ENCODE peak calls at places on chromosome 6, in ten cellular contexts. One of them, this sample, is unnamed.
A peak's percentile ranks its signal among the peaks of the same experiment; 100 is the strongest.

GRCh38 chr6:149473080-149474052 is 11.4 kb downstream of the ZC3H12D start:
- DNase-seq in activated CD4-positive, alpha-beta T cell treated with anti-CD3 and anti-CD28 coated beads for 1 hour: no peak
- DNase-seq in LoVo: peak; percentile 86
- DNase-seq in activated T-cell treated with anti-CD3 and anti-CD28 coated beads, Interleukin-2, amount 50 U/mL, for 4 hours: no peak
- DNase-seq in naive thymus-derived CD8-positive, alpha-beta T cell: no peak
- DNase-seq in RWPE1: no peak
- DNase-seq in GM13977: no peak
- DNase-seq in anterior cingulate cortex: no peak
- DNase-seq in colonic mucosa: peak; percentile 92
- DNase-seq in OCI-LY7: peak; percentile 61
- DNase-seq in this sample: no peak

GRCh38 chr6:29797120-29797519 is 30.5 kb upstream of the HLA-G start:
- DNase-seq in activated CD4-positive, alpha-beta T cell treated with anti-CD3 and anti-CD28 coated beads for 1 hour: no peak
- DNase-seq in LoVo: no peak
- DNase-seq in activated T-cell treated with anti-CD3 and anti-CD28 coated beads, Interleukin-2, amount 50 U/mL, for 4 hours: no peak
- DNase-seq in naive thymus-derived CD8-positive, alpha-beta T cell: no peak
- DNase-seq in RWPE1: peak; percentile 46
- DNase-seq in GM13977: no peak
- DNase-seq in anterior cingulate cortex: no peak
- DNase-seq in colonic mucosa: no peak
- DNase-seq in OCI-LY7: no peak
- DNase-seq in this sample: no peak

GRCh38 chr6:1266686-1267056 is 45.2 kb upstream of the FOXQ1 start:
- DNase-seq in activated CD4-positive, alpha-beta T cell treated with anti-CD3 and anti-CD28 coated beads for 1 hour: no peak
- DNase-seq in LoVo: no peak
- DNase-seq in activated T-cell treated with anti-CD3 and anti-CD28 coated beads, Interleukin-2, amount 50 U/mL, for 4 hours: no peak
- DNase-seq in naive thymus-derived CD8-positive, alpha-beta T cell: no peak
- DNase-seq in RWPE1: no peak
- DNase-seq in GM13977: no peak
- DNase-seq in anterior cingulate cortex: no peak
- DNase-seq in colonic mucosa: no peak
- DNase-seq in OCI-LY7: no peak
- DNase-seq in this sample: no peak

GRCh38 chr6:45966797-45967196 is 48.9 kb downstream of the CLIC5 start:
- DNase-seq in activated CD4-positive, alpha-beta T cell treated with anti-CD3 and anti-CD28 coated beads for 1 hour: no peak
- DNase-seq in LoVo: no peak
- DNase-seq in activated T-cell treated with anti-CD3 and anti-CD28 coated beads, Interleukin-2, amount 50 U/mL, for 4 hours: no peak
- DNase-seq in naive thymus-derived CD8-positive, alpha-beta T cell: no peak
- DNase-seq in RWPE1: no peak
- DNase-seq in GM13977: no peak
- DNase-seq in anterior cingulate cortex: no peak
- DNase-seq in colonic mucosa: no peak
- DNase-seq in OCI-LY7: no peak
- DNase-seq in this sample: no peak

GRCh38 chr6:144534123-144534676 is 249.1 kb downstream of the UTRN start:
- DNase-seq in activated CD4-positive, alpha-beta T cell treated with anti-CD3 and anti-CD28 coated beads for 1 hour: no peak
- DNase-seq in LoVo: no peak
- DNase-seq in activated T-cell treated with anti-CD3 and anti-CD28 coated beads, Interleukin-2, amount 50 U/mL, for 4 hours: no peak
- DNase-seq in naive thymus-derived CD8-positive, alpha-beta T cell: no peak
- DNase-seq in RWPE1: no peak
- DNase-seq in GM13977: no peak
- DNase-seq in anterior cingulate cortex: no peak
- DNase-seq in colonic mucosa: no peak
- DNase-seq in OCI-LY7: no peak
- DNase-seq in this sample: no peak

GRCh38 chr6:152904678-152905077 is 78.2 kb downstream of the FBXO5 start:
- DNase-seq in activated CD4-positive, alpha-beta T cell treated with anti-CD3 and anti-CD28 coated beads for 1 hour: no peak
- DNase-seq in LoVo: no peak
- DNase-seq in activated T-cell treated with anti-CD3 and anti-CD28 coated beads, Interleukin-2, amount 50 U/mL, for 4 hours: no peak
- DNase-seq in naive thymus-derived CD8-positive, alpha-beta T cell: no peak
- DNase-seq in RWPE1: no peak
- DNase-seq in GM13977: no peak
- DNase-seq in anterior cingulate cortex: no peak
- DNase-seq in colonic mucosa: no peak
- DNase-seq in OCI-LY7: no peak
- DNase-seq in this sample: no peak

GRCh38 chr6:3697609-3698008 is 53.9 kb downstream of the PXDC1 start:
- DNase-seq in activated CD4-positive, alpha-beta T cell treated with anti-CD3 and anti-CD28 coated beads for 1 hour: no peak
- DNase-seq in LoVo: no peak
- DNase-seq in activated T-cell treated with anti-CD3 and anti-CD28 coated beads, Interleukin-2, amount 50 U/mL, for 4 hours: no peak
- DNase-seq in naive thymus-derived CD8-positive, alpha-beta T cell: no peak
- DNase-seq in RWPE1: peak; percentile 34
- DNase-seq in GM13977: no peak
- DNase-seq in anterior cingulate cortex: no peak
- DNase-seq in colonic mucosa: no peak
- DNase-seq in OCI-LY7: no peak
- DNase-seq in this sample: no peak

GRCh38 chr6:33438978-33439594 is 15.3 kb upstream of the ZBTB9 start:
- DNase-seq in activated CD4-positive, alpha-beta T cell treated with anti-CD3 and anti-CD28 coated beads for 1 hour: no peak
- DNase-seq in LoVo: no peak
- DNase-seq in activated T-cell treated with anti-CD3 and anti-CD28 coated beads, Interleukin-2, amount 50 U/mL, for 4 hours: no peak
- DNase-seq in naive thymus-derived CD8-positive, alpha-beta T cell: no peak
- DNase-seq in RWPE1: no peak
- DNase-seq in GM13977: no peak
- DNase-seq in anterior cingulate cortex: no peak
- DNase-seq in colonic mucosa: no peak
- DNase-seq in OCI-LY7: no peak
- DNase-seq in this sample: no peak

GRCh38 chr6:141829566-141829965 is 303.2 kb upstream of the GJE1 start:
- DNase-seq in activated CD4-positive, alpha-beta T cell treated with anti-CD3 and anti-CD28 coated beads for 1 hour: no peak
- DNase-seq in LoVo: no peak
- DNase-seq in activated T-cell treated with anti-CD3 and anti-CD28 coated beads, Interleukin-2, amount 50 U/mL, for 4 hours: no peak
- DNase-seq in naive thymus-derived CD8-positive, alpha-beta T cell: no peak
- DNase-seq in RWPE1: no peak
- DNase-seq in GM13977: no peak
- DNase-seq in anterior cingulate cortex: no peak
- DNase-seq in colonic mucosa: no peak
- DNase-seq in OCI-LY7: no peak
- DNase-seq in this sample: no peak

GRCh38 chr6:4459032-4459431 is 317.2 kb upstream of the CDYL start:
- DNase-seq in activated CD4-positive, alpha-beta T cell treated with anti-CD3 and anti-CD28 coated beads for 1 hour: no peak
- DNase-seq in LoVo: no peak
- DNase-seq in activated T-cell treated with anti-CD3 and anti-CD28 coated beads, Interleukin-2, amount 50 U/mL, for 4 hours: no peak
- DNase-seq in naive thymus-derived CD8-positive, alpha-beta T cell: no peak
- DNase-seq in RWPE1: peak; percentile 89
- DNase-seq in GM13977: no peak
- DNase-seq in anterior cingulate cortex: no peak
- DNase-seq in colonic mucosa: no peak
- DNase-seq in OCI-LY7: no peak
- DNase-seq in this sample: peak; percentile 56

GRCh38 chr6:151230277-151230577 is 9.5 kb upstream of the AKAP12 start:
- DNase-seq in activated CD4-positive, alpha-beta T cell treated with anti-CD3 and anti-CD28 coated beads for 1 hour: no peak
- DNase-seq in LoVo: no peak
- DNase-seq in activated T-cell treated with anti-CD3 and anti-CD28 coated beads, Interleukin-2, amount 50 U/mL, for 4 hours: no peak
- DNase-seq in naive thymus-derived CD8-positive, alpha-beta T cell: no peak
- DNase-seq in RWPE1: no peak
- DNase-seq in GM13977: no peak
- DNase-seq in anterior cingulate cortex: no peak
- DNase-seq in colonic mucosa: no peak
- DNase-seq in OCI-LY7: no peak
- DNase-seq in this sample: no peak

GRCh38 chr6:113147544-113147943 is 709.6 kb upstream of the MARCKS start:
- DNase-seq in activated CD4-positive, alpha-beta T cell treated with anti-CD3 and anti-CD28 coated beads for 1 hour: no peak
- DNase-seq in LoVo: no peak
- DNase-seq in activated T-cell treated with anti-CD3 and anti-CD28 coated beads, Interleukin-2, amount 50 U/mL, for 4 hours: no peak
- DNase-seq in naive thymus-derived CD8-positive, alpha-beta T cell: no peak
- DNase-seq in RWPE1: no peak
- DNase-seq in GM13977: no peak
- DNase-seq in anterior cingulate cortex: no peak
- DNase-seq in colonic mucosa: no peak
- DNase-seq in OCI-LY7: no peak
- DNase-seq in this sample: no peak

GRCh38 chr6:118668761-118669411 is 17.5 kb upstream of the CEP85L start:
- DNase-seq in activated CD4-positive, alpha-beta T cell treated with anti-CD3 and anti-CD28 coated beads for 1 hour: no peak
- DNase-seq in LoVo: no peak
- DNase-seq in activated T-cell treated with anti-CD3 and anti-CD28 coated beads, Interleukin-2, amount 50 U/mL, for 4 hours: no peak
- DNase-seq in naive thymus-derived CD8-positive, alpha-beta T cell: no peak
- DNase-seq in RWPE1: no peak
- DNase-seq in GM13977: no peak
- DNase-seq in anterior cingulate cortex: no peak
- DNase-seq in colonic mucosa: no peak
- DNase-seq in OCI-LY7: no peak
- DNase-seq in this sample: peak; percentile 41

GRCh38 chr6:16206595-16207037 is 31.8 kb upstream of the GMPR start:
- DNase-seq in activated CD4-positive, alpha-beta T cell treated with anti-CD3 and anti-CD28 coated beads for 1 hour: no peak
- DNase-seq in LoVo: peak; percentile 68
- DNase-seq in activated T-cell treated with anti-CD3 and anti-CD28 coated beads, Interleukin-2, amount 50 U/mL, for 4 hours: peak; percentile 23
- DNase-seq in naive thymus-derived CD8-positive, alpha-beta T cell: peak; percentile 13
- DNase-seq in RWPE1: peak; percentile 67
- DNase-seq in GM13977: peak; percentile 69
- DNase-seq in anterior cingulate cortex: peak; percentile 49
- DNase-seq in colonic mucosa: peak; percentile 66
- DNase-seq in OCI-LY7: peak; percentile 75
- DNase-seq in this sample: peak; percentile 81

GRCh38 chr6:144140859-144141258 is 9.5 kb upstream of the STX11 start:
- DNase-seq in activated CD4-positive, alpha-beta T cell treated with anti-CD3 and anti-CD28 coated beads for 1 hour: no peak
- DNase-seq in LoVo: no peak
- DNase-seq in activated T-cell treated with anti-CD3 and anti-CD28 coated beads, Interleukin-2, amount 50 U/mL, for 4 hours: no peak
- DNase-seq in naive thymus-derived CD8-positive, alpha-beta T cell: no peak
- DNase-seq in RWPE1: no peak
- DNase-seq in GM13977: peak; percentile 56
- DNase-seq in anterior cingulate cortex: no peak
- DNase-seq in colonic mucosa: no peak
- DNase-seq in OCI-LY7: no peak
- DNase-seq in this sample: no peak

GRCh38 chr6:139262519-139263300 is 29.1 kb downstream of the TXLNB start:
- DNase-seq in activated CD4-positive, alpha-beta T cell treated with anti-CD3 and anti-CD28 coated beads for 1 hour: no peak
- DNase-seq in LoVo: no peak
- DNase-seq in activated T-cell treated with anti-CD3 and anti-CD28 coated beads, Interleukin-2, amount 50 U/mL, for 4 hours: no peak
- DNase-seq in naive thymus-derived CD8-positive, alpha-beta T cell: no peak
- DNase-seq in RWPE1: no peak
- DNase-seq in GM13977: peak; percentile 65
- DNase-seq in anterior cingulate cortex: no peak
- DNase-seq in colonic mucosa: no peak
- DNase-seq in OCI-LY7: peak; percentile 78
- DNase-seq in this sample: no peak

GRCh38 chr6:97059473-97059872 is 134.9 kb downstream of the KLHL32 start:
- DNase-seq in activated CD4-positive, alpha-beta T cell treated with anti-CD3 and anti-CD28 coated beads for 1 hour: no peak
- DNase-seq in LoVo: peak; percentile 49
- DNase-seq in activated T-cell treated with anti-CD3 and anti-CD28 coated beads, Interleukin-2, amount 50 U/mL, for 4 hours: no peak
- DNase-seq in naive thymus-derived CD8-positive, alpha-beta T cell: no peak
- DNase-seq in RWPE1: peak; percentile 34
- DNase-seq in GM13977: peak; percentile 68
- DNase-seq in anterior cingulate cortex: no peak
- DNase-seq in colonic mucosa: no peak
- DNase-seq in OCI-LY7: peak; percentile 62
- DNase-seq in this sample: peak; percentile 29

GRCh38 chr6:55704421-55704820 is 125.4 kb upstream of the HMGCLL1 start:
- DNase-seq in activated CD4-positive, alpha-beta T cell treated with anti-CD3 and anti-CD28 coated beads for 1 hour: no peak
- DNase-seq in LoVo: no peak
- DNase-seq in activated T-cell treated with anti-CD3 and anti-CD28 coated beads, Interleukin-2, amount 50 U/mL, for 4 hours: no peak
- DNase-seq in naive thymus-derived CD8-positive, alpha-beta T cell: no peak
- DNase-seq in RWPE1: peak; percentile 7
- DNase-seq in GM13977: no peak
- DNase-seq in anterior cingulate cortex: no peak
- DNase-seq in colonic mucosa: no peak
- DNase-seq in OCI-LY7: no peak
- DNase-seq in this sample: no peak

GRCh38 chr6:103273048-103273447 is 1586.7 kb downstream of the HACE1 start:
- DNase-seq in activated CD4-positive, alpha-beta T cell treated with anti-CD3 and anti-CD28 coated beads for 1 hour: no peak
- DNase-seq in LoVo: peak; percentile 15
- DNase-seq in activated T-cell treated with anti-CD3 and anti-CD28 coated beads, Interleukin-2, amount 50 U/mL, for 4 hours: no peak
- DNase-seq in naive thymus-derived CD8-positive, alpha-beta T cell: no peak
- DNase-seq in RWPE1: no peak
- DNase-seq in GM13977: peak; percentile 5
- DNase-seq in anterior cingulate cortex: no peak
- DNase-seq in colonic mucosa: no peak
- DNase-seq in OCI-LY7: peak; percentile 17
- DNase-seq in this sample: peak; percentile 7

GRCh38 chr6:42339991-42340401 is 111.7 kb downstream of the TRERF1 start:
- DNase-seq in activated CD4-positive, alpha-beta T cell treated with anti-CD3 and anti-CD28 coated beads for 1 hour: no peak
- DNase-seq in LoVo: no peak
- DNase-seq in activated T-cell treated with anti-CD3 and anti-CD28 coated beads, Interleukin-2, amount 50 U/mL, for 4 hours: no peak
- DNase-seq in naive thymus-derived CD8-positive, alpha-beta T cell: no peak
- DNase-seq in RWPE1: peak; percentile 76
- DNase-seq in GM13977: peak; percentile 73
- DNase-seq in anterior cingulate cortex: no peak
- DNase-seq in colonic mucosa: no peak
- DNase-seq in OCI-LY7: no peak
- DNase-seq in this sample: no peak

GRCh38 chr6:90131091-90131490 is 165.6 kb downstream of the BACH2 start:
- DNase-seq in activated CD4-positive, alpha-beta T cell treated with anti-CD3 and anti-CD28 coated beads for 1 hour: no peak
- DNase-seq in LoVo: no peak
- DNase-seq in activated T-cell treated with anti-CD3 and anti-CD28 coated beads, Interleukin-2, amount 50 U/mL, for 4 hours: no peak
- DNase-seq in naive thymus-derived CD8-positive, alpha-beta T cell: no peak
- DNase-seq in RWPE1: no peak
- DNase-seq in GM13977: no peak
- DNase-seq in anterior cingulate cortex: no peak
- DNase-seq in colonic mucosa: no peak
- DNase-seq in OCI-LY7: no peak
- DNase-seq in this sample: no peak

GRCh38 chr6:166293731-166294584 is 14.2 kb downstream of the PRR18 start:
- DNase-seq in activated CD4-positive, alpha-beta T cell treated with anti-CD3 and anti-CD28 coated beads for 1 hour: no peak
- DNase-seq in LoVo: no peak
- DNase-seq in activated T-cell treated with anti-CD3 and anti-CD28 coated beads, Interleukin-2, amount 50 U/mL, for 4 hours: no peak
- DNase-seq in naive thymus-derived CD8-positive, alpha-beta T cell: no peak
- DNase-seq in RWPE1: no peak
- DNase-seq in GM13977: no peak
- DNase-seq in anterior cingulate cortex: no peak
- DNase-seq in colonic mucosa: no peak
- DNase-seq in OCI-LY7: no peak
- DNase-seq in this sample: no peak

GRCh38 chr6:52502306-52503029 is 74.4 kb downstream of the TRAM2 start:
- DNase-seq in activated CD4-positive, alpha-beta T cell treated with anti-CD3 and anti-CD28 coated beads for 1 hour: no peak
- DNase-seq in LoVo: no peak
- DNase-seq in activated T-cell treated with anti-CD3 and anti-CD28 coated beads, Interleukin-2, amount 50 U/mL, for 4 hours: no peak
- DNase-seq in naive thymus-derived CD8-positive, alpha-beta T cell: no peak
- DNase-seq in RWPE1: no peak
- DNase-seq in GM13977: no peak
- DNase-seq in anterior cingulate cortex: no peak
- DNase-seq in colonic mucosa: no peak
- DNase-seq in OCI-LY7: no peak
- DNase-seq in this sample: no peak

GRCh38 chr6:53484409-53485280 is 60.3 kb downstream of the GCLC start:
- DNase-seq in activated CD4-positive, alpha-beta T cell treated with anti-CD3 and anti-CD28 coated beads for 1 hour: peak; percentile 34
- DNase-seq in LoVo: peak; percentile 71
- DNase-seq in activated T-cell treated with anti-CD3 and anti-CD28 coated beads, Interleukin-2, amount 50 U/mL, for 4 hours: peak; percentile 71
- DNase-seq in naive thymus-derived CD8-positive, alpha-beta T cell: peak; percentile 29
- DNase-seq in RWPE1: peak; percentile 30
- DNase-seq in GM13977: peak; percentile 15
- DNase-seq in anterior cingulate cortex: peak; percentile 13
- DNase-seq in colonic mucosa: peak; percentile 83
- DNase-seq in OCI-LY7: peak; percentile 79
- DNase-seq in this sample: peak; percentile 32

GRCh38 chr6:2275207-2275891 is 29.9 kb upstream of the GMDS start:
- DNase-seq in activated CD4-positive, alpha-beta T cell treated with anti-CD3 and anti-CD28 coated beads for 1 hour: no peak
- DNase-seq in LoVo: no peak
- DNase-seq in activated T-cell treated with anti-CD3 and anti-CD28 coated beads, Interleukin-2, amount 50 U/mL, for 4 hours: no peak
- DNase-seq in naive thymus-derived CD8-positive, alpha-beta T cell: no peak
- DNase-seq in RWPE1: no peak
- DNase-seq in GM13977: no peak
- DNase-seq in anterior cingulate cortex: no peak
- DNase-seq in colonic mucosa: no peak
- DNase-seq in OCI-LY7: no peak
- DNase-seq in this sample: peak; percentile 31

GRCh38 chr6:127933137-127933536 is 32.3 kb upstream of the THEMIS start:
- DNase-seq in activated CD4-positive, alpha-beta T cell treated with anti-CD3 and anti-CD28 coated beads for 1 hour: no peak
- DNase-seq in LoVo: no peak
- DNase-seq in activated T-cell treated with anti-CD3 and anti-CD28 coated beads, Interleukin-2, amount 50 U/mL, for 4 hours: no peak
- DNase-seq in naive thymus-derived CD8-positive, alpha-beta T cell: no peak
- DNase-seq in RWPE1: no peak
- DNase-seq in GM13977: no peak
- DNase-seq in anterior cingulate cortex: no peak
- DNase-seq in colonic mucosa: no peak
- DNase-seq in OCI-LY7: no peak
- DNase-seq in this sample: no peak

GRCh38 chr6:90493332-90493731 is 93.5 kb downstream of the MAP3K7 start:
- DNase-seq in activated CD4-positive, alpha-beta T cell treated with anti-CD3 and anti-CD28 coated beads for 1 hour: no peak
- DNase-seq in LoVo: no peak
- DNase-seq in activated T-cell treated with anti-CD3 and anti-CD28 coated beads, Interleukin-2, amount 50 U/mL, for 4 hours: no peak
- DNase-seq in naive thymus-derived CD8-positive, alpha-beta T cell: no peak
- DNase-seq in RWPE1: no peak
- DNase-seq in GM13977: no peak
- DNase-seq in anterior cingulate cortex: no peak
- DNase-seq in colonic mucosa: no peak
- DNase-seq in OCI-LY7: no peak
- DNase-seq in this sample: no peak

GRCh38 chr6:16651871-16652270 is 109.4 kb downstream of the ATXN1 start:
- DNase-seq in activated CD4-positive, alpha-beta T cell treated with anti-CD3 and anti-CD28 coated beads for 1 hour: no peak
- DNase-seq in LoVo: no peak
- DNase-seq in activated T-cell treated with anti-CD3 and anti-CD28 coated beads, Interleukin-2, amount 50 U/mL, for 4 hours: no peak
- DNase-seq in naive thymus-derived CD8-positive, alpha-beta T cell: no peak
- DNase-seq in RWPE1: peak; percentile 27
- DNase-seq in GM13977: no peak
- DNase-seq in anterior cingulate cortex: no peak
- DNase-seq in colonic mucosa: no peak
- DNase-seq in OCI-LY7: no peak
- DNase-seq in this sample: no peak